ENCODE peak calls at places on chromosomes 12 and 14, in ten cellular contexts. One of them, this sample, is unnamed.

GRCh38 chr14:24013654-24014514 is 25.2 kb downstream of the DHRS4L2 start:
- DNase-seq in NCI-H1105 treated with DMSO at 0.1 percent for 48 hours: peak; percentile 79
- DNase-seq in stimulated activated effector memory CD8-positive, alpha-beta T cell treated with anti-CD3 and anti-CD28 coated beads, Interleukin-12 subunit alpha, Interleukin-12 subunit beta, amount 100 ng/mL, for 72 hours: peak; percentile 71
- DNase-seq in fibroblast of lung: peak; percentile 76
- DNase-seq in amniotic stem cell: peak; percentile 36
- DNase-seq in stimulated activated CD8-positive, alpha-beta memory T cell treated with anti-CD3 and anti-CD28 coated beads, Interleukin-15, amount 100 ng/mL, for 1 hour: no peak
- DNase-seq in kidney tubule cell: peak; percentile 78
- DNase-seq in GM04504: peak; percentile 46
- DNase-seq in astrocyte: peak; percentile 42
- DNase-seq in nephron progenitor cell: peak; percentile 44
- DNase-seq in this sample: peak; percentile 61

GRCh38 chr12:93938921-93939320 is 209.5 kb upstream of the PLXNC1 start:
- DNase-seq in kidney tubule cell: no peak
- DNase-seq in amniotic stem cell: no peak
- DNase-seq in nephron progenitor cell: no peak
- DNase-seq in stimulated activated CD8-positive, alpha-beta memory T cell treated with anti-CD3 and anti-CD28 coated beads, Interleukin-15, amount 100 ng/mL, for 1 hour: no peak
- DNase-seq in NCI-H1105 treated with DMSO at 0.1 percent for 48 hours: no peak
- DNase-seq in GM04504: peak; percentile 79
- DNase-seq in stimulated activated effector memory CD8-positive, alpha-beta T cell treated with anti-CD3 and anti-CD28 coated beads, Interleukin-12 subunit alpha, Interleukin-12 subunit beta, amount 100 ng/mL, for 72 hours: no peak
- DNase-seq in astrocyte: no peak
- DNase-seq in fibroblast of lung: no peak
- DNase-seq in this sample: no peak

GRCh38 chr12:94867066-94867855 is 136.2 kb downstream of the NDUFA12 start:
- DNase-seq in kidney tubule cell: peak; percentile 92
- DNase-seq in NCI-H1105 treated with DMSO at 0.1 percent for 48 hours: no peak
- DNase-seq in fibroblast of lung: no peak
- DNase-seq in nephron progenitor cell: no peak
- DNase-seq in stimulated activated CD8-positive, alpha-beta memory T cell treated with anti-CD3 and anti-CD28 coated beads, Interleukin-15, amount 100 ng/mL, for 1 hour: no peak
- DNase-seq in stimulated activated effector memory CD8-positive, alpha-beta T cell treated with anti-CD3 and anti-CD28 coated beads, Interleukin-12 subunit alpha, Interleukin-12 subunit beta, amount 100 ng/mL, for 72 hours: no peak
- DNase-seq in astrocyte: peak; percentile 56
- DNase-seq in GM04504: no peak
- DNase-seq in amniotic stem cell: no peak
- DNase-seq in this sample: no peak

GRCh38 chr12:115240251-115240650 is 556.3 kb upstream of the TBX3 start:
- DNase-seq in fibroblast of lung: no peak
- DNase-seq in stimulated activated effector memory CD8-positive, alpha-beta T cell treated with anti-CD3 and anti-CD28 coated beads, Interleukin-12 subunit alpha, Interleukin-12 subunit beta, amount 100 ng/mL, for 72 hours: no peak
- DNase-seq in stimulated activated CD8-positive, alpha-beta memory T cell treated with anti-CD3 and anti-CD28 coated beads, Interleukin-15, amount 100 ng/mL, for 1 hour: no peak
- DNase-seq in kidney tubule cell: no peak
- DNase-seq in amniotic stem cell: no peak
- DNase-seq in astrocyte: no peak
- DNase-seq in GM04504: no peak
- DNase-seq in NCI-H1105 treated with DMSO at 0.1 percent for 48 hours: no peak
- DNase-seq in nephron progenitor cell: no peak
- DNase-seq in this sample: no peak

GRCh38 chr14:42222924-42223471 is 616.3 kb downstream of the LRFN5 start:
- DNase-seq in nephron progenitor cell: no peak
- DNase-seq in fibroblast of lung: peak; percentile 90
- DNase-seq in kidney tubule cell: peak; percentile 65
- DNase-seq in stimulated activated effector memory CD8-positive, alpha-beta T cell treated with anti-CD3 and anti-CD28 coated beads, Interleukin-12 subunit alpha, Interleukin-12 subunit beta, amount 100 ng/mL, for 72 hours: no peak
- DNase-seq in astrocyte: peak; percentile 76
- DNase-seq in NCI-H1105 treated with DMSO at 0.1 percent for 48 hours: peak; percentile 99
- DNase-seq in stimulated activated CD8-positive, alpha-beta memory T cell treated with anti-CD3 and anti-CD28 coated beads, Interleukin-15, amount 100 ng/mL, for 1 hour: no peak
- DNase-seq in GM04504: peak; percentile 72
- DNase-seq in amniotic stem cell: no peak
- DNase-seq in this sample: peak; percentile 87

GRCh38 chr14:55130194-55130550 is 1.1 kb downstream of the LGALS3 start:
- DNase-seq in nephron progenitor cell: no peak
- DNase-seq in NCI-H1105 treated with DMSO at 0.1 percent for 48 hours: no peak
- DNase-seq in stimulated activated CD8-positive, alpha-beta memory T cell treated with anti-CD3 and anti-CD28 coated beads, Interleukin-15, amount 100 ng/mL, for 1 hour: no peak
- DNase-seq in kidney tubule cell: peak; percentile 64
- DNase-seq in amniotic stem cell: no peak
- DNase-seq in fibroblast of lung: peak; percentile 38
- DNase-seq in astrocyte: no peak
- DNase-seq in stimulated activated effector memory CD8-positive, alpha-beta T cell treated with anti-CD3 and anti-CD28 coated beads, Interleukin-12 subunit alpha, Interleukin-12 subunit beta, amount 100 ng/mL, for 72 hours: no peak
- DNase-seq in GM04504: peak; percentile 32
- DNase-seq in this sample: no peak

GRCh38 chr12:16359512-16360491 is 12.4 kb downstream of the MGST1 start:
- DNase-seq in stimulated activated CD8-positive, alpha-beta memory T cell treated with anti-CD3 and anti-CD28 coated beads, Interleukin-15, amount 100 ng/mL, for 1 hour: no peak
- DNase-seq in fibroblast of lung: peak; percentile 66
- DNase-seq in amniotic stem cell: no peak
- DNase-seq in GM04504: no peak
- DNase-seq in kidney tubule cell: peak; percentile 60
- DNase-seq in nephron progenitor cell: peak; percentile 78
- DNase-seq in astrocyte: peak; percentile 11
- DNase-seq in stimulated activated effector memory CD8-positive, alpha-beta T cell treated with anti-CD3 and anti-CD28 coated beads, Interleukin-12 subunit alpha, Interleukin-12 subunit beta, amount 100 ng/mL, for 72 hours: no peak
- DNase-seq in NCI-H1105 treated with DMSO at 0.1 percent for 48 hours: peak; percentile 55
- DNase-seq in this sample: no peak

GRCh38 chr14:100850841-100851585 is 25.1 kb downstream of the MEG3 start:
- DNase-seq in fibroblast of lung: no peak
- DNase-seq in stimulated activated CD8-positive, alpha-beta memory T cell treated with anti-CD3 and anti-CD28 coated beads, Interleukin-15, amount 100 ng/mL, for 1 hour: peak; percentile 69
- DNase-seq in nephron progenitor cell: peak; percentile 66
- DNase-seq in NCI-H1105 treated with DMSO at 0.1 percent for 48 hours: peak; percentile 27
- DNase-seq in astrocyte: no peak
- DNase-seq in stimulated activated effector memory CD8-positive, alpha-beta T cell treated with anti-CD3 and anti-CD28 coated beads, Interleukin-12 subunit alpha, Interleukin-12 subunit beta, amount 100 ng/mL, for 72 hours: peak; percentile 91
- DNase-seq in amniotic stem cell: no peak
- DNase-seq in GM04504: no peak
- DNase-seq in kidney tubule cell: peak; percentile 56
- DNase-seq in this sample: peak; percentile 59

GRCh38 chr12:133129368-133130037 is 571 bp downstream of the ZNF891 start:
- DNase-seq in kidney tubule cell: no peak
- DNase-seq in stimulated activated effector memory CD8-positive, alpha-beta T cell treated with anti-CD3 and anti-CD28 coated beads, Interleukin-12 subunit alpha, Interleukin-12 subunit beta, amount 100 ng/mL, for 72 hours: no peak
- DNase-seq in nephron progenitor cell: peak; percentile 6
- DNase-seq in GM04504: no peak
- DNase-seq in astrocyte: peak; percentile 44
- DNase-seq in amniotic stem cell: no peak
- DNase-seq in fibroblast of lung: peak; percentile 36
- DNase-seq in stimulated activated CD8-positive, alpha-beta memory T cell treated with anti-CD3 and anti-CD28 coated beads, Interleukin-15, amount 100 ng/mL, for 1 hour: no peak
- DNase-seq in NCI-H1105 treated with DMSO at 0.1 percent for 48 hours: peak; percentile 25
- DNase-seq in this sample: no peak

GRCh38 chr12:57069522-57069921 is 9.1 kb downstream of the NEMP1 start:
- DNase-seq in amniotic stem cell: peak; percentile 57
- DNase-seq in astrocyte: peak; percentile 66
- DNase-seq in GM04504: peak; percentile 69
- DNase-seq in stimulated activated CD8-positive, alpha-beta memory T cell treated with anti-CD3 and anti-CD28 coated beads, Interleukin-15, amount 100 ng/mL, for 1 hour: peak; percentile 29
- DNase-seq in fibroblast of lung: peak; percentile 94
- DNase-seq in NCI-H1105 treated with DMSO at 0.1 percent for 48 hours: peak; percentile 50
- DNase-seq in stimulated activated effector memory CD8-positive, alpha-beta T cell treated with anti-CD3 and anti-CD28 coated beads, Interleukin-12 subunit alpha, Interleukin-12 subunit beta, amount 100 ng/mL, for 72 hours: peak; percentile 67
- DNase-seq in kidney tubule cell: peak; percentile 74
- DNase-seq in nephron progenitor cell: peak; percentile 46
- DNase-seq in this sample: peak; percentile 48

GRCh38 chr14:77124345-77125274 is 17.0 kb downstream of the ZDHHC22 start:
- DNase-seq in nephron progenitor cell: peak; percentile 65
- DNase-seq in astrocyte: no peak
- DNase-seq in NCI-H1105 treated with DMSO at 0.1 percent for 48 hours: peak; percentile 49
- DNase-seq in kidney tubule cell: peak; percentile 27
- DNase-seq in amniotic stem cell: no peak
- DNase-seq in stimulated activated effector memory CD8-positive, alpha-beta T cell treated with anti-CD3 and anti-CD28 coated beads, Interleukin-12 subunit alpha, Interleukin-12 subunit beta, amount 100 ng/mL, for 72 hours: peak; percentile 73
- DNase-seq in stimulated activated CD8-positive, alpha-beta memory T cell treated with anti-CD3 and anti-CD28 coated beads, Interleukin-15, amount 100 ng/mL, for 1 hour: no peak
- DNase-seq in fibroblast of lung: peak; percentile 27
- DNase-seq in GM04504: no peak
- DNase-seq in this sample: peak; percentile 89

GRCh38 chr14:88962356-88962755 is 137.9 kb downstream of the TTC8 start:
- DNase-seq in astrocyte: no peak
- DNase-seq in amniotic stem cell: no peak
- DNase-seq in stimulated activated effector memory CD8-positive, alpha-beta T cell treated with anti-CD3 and anti-CD28 coated beads, Interleukin-12 subunit alpha, Interleukin-12 subunit beta, amount 100 ng/mL, for 72 hours: no peak
- DNase-seq in fibroblast of lung: no peak
- DNase-seq in GM04504: no peak
- DNase-seq in NCI-H1105 treated with DMSO at 0.1 percent for 48 hours: no peak
- DNase-seq in nephron progenitor cell: no peak
- DNase-seq in kidney tubule cell: no peak
- DNase-seq in stimulated activated CD8-positive, alpha-beta memory T cell treated with anti-CD3 and anti-CD28 coated beads, Interleukin-15, amount 100 ng/mL, for 1 hour: no peak
- DNase-seq in this sample: no peak